ENCODE peak calls at places on chromosomes 4 and X, in four cellular contexts. I is CD14-positive monocyte, U is GM12864, E is WTC11. Y is an unnamed sample.

GRCh38 chr4:126592088-126592487 is 1040.7 kb upstream of the INTU start:
- DNase-seq in U (no peak), I (no peak), E (no peak), Y (no peak)

GRCh38 chr4:180449395-180449956 is 1793.7 kb upstream of the TENM3 start:
- DNase-seq in I (no peak), U (no peak), E (peak), Y (peak)

GRCh38 chrX:27571164-27571563 is 19.0 kb upstream of the DCAF8L2 start:
- DNase-seq in I (no peak), U (no peak), E (no peak), Y (no peak)

GRCh38 chrX:3231766-3232165 is 114.7 kb downstream of the MXRA5 start:
- DNase-seq in E (no peak), U (no peak), I (no peak), Y (no peak)

GRCh38 chr4:41213563-41214157 is 682 bp downstream of the APBB2 start:
- DNase-seq in I (no peak), U (no peak), E (peak), Y (no peak)

GRCh38 chr4:15577508-15577907 is 77.6 kb downstream of the FBXL5 start:
- DNase-seq in E (no peak), U (no peak), I (no peak), Y (no peak)

GRCh38 chrX:21738145-21738949 is 19.6 kb downstream of the SMPX start:
- DNase-seq in I (no peak), E (peak), U (no peak), Y (no peak)

GRCh38 chrX:16573781-16574180 is 76.2 kb upstream of the S100G start:
- DNase-seq in I (no peak), E (no peak), U (no peak), Y (no peak)

GRCh38 chr4:149293233-149293632 is 522.4 kb downstream of the IQCM start:
- DNase-seq in E (no peak), U (no peak), I (no peak), Y (no peak)

GRCh38 chrX:51931761-51932160 is 38.3 kb downstream of the MAGED1 start:
- DNase-seq in U (no peak), E (no peak), I (no peak), Y (no peak)

GRCh38 chr4:98027827-98028226 is 115.4 kb downstream of the STPG2 start:
- DNase-seq in U (no peak), I (no peak), E (no peak), Y (no peak)

GRCh38 chr4:128385683-128386304 is 98.2 kb upstream of the PGRMC2 start:
- DNase-seq in I (no peak), E (no peak), U (no peak), Y (no peak)
- TF ChIP-seq CTCF in I (no peak), E (no peak), U (peak), Y (no peak)

DNA sequence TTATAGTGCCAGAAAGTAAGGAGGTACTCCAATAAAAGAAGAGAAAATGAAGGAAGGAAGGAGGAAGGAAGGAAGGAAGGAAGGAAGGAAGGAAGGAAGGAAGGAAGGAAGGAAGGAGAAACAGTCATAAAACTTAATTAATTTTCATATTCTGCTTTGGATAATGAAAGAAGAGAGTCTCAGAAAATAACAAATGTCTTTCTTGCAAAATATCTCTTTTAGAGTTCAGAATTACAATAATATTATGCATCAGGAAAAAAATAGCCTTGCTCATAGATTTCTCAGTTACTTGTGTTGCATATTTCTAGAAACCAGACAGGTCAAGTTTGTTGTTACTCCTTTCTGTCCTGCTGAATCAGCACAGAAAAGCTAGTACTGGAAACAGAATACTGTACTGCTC is 130.1 kb upstream of the DKK2 start:
- DNase-seq in E (no peak), U (no peak), I (no peak), Y (no peak)
- TF ChIP-seq CTCF in E (no peak), U (no peak), I (no peak), Y (no peak)

DNA sequence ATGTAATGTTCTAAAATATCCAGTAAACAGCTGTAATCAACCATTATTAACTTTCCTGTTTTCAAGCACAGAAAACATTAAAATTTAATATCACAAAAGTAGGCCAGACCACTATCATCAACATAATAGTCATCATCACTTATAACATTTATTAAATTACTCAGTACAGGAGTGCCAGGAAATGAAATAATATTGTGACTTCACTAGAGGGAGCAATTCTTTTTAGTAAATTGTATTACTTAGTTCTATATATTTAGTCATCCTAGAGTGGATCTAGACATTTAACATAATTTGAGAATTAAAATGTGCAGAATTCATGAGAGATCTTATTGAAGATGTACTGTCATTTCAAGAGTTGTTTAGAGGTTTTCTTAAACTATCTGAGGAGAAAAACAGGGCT is 33.6 kb downstream of the PITX2 start:
- DNase-seq in E (no peak), I (no peak), U (no peak), Y (no peak)
- TF ChIP-seq CTCF in E (no peak), I (no peak), U (no peak), Y (no peak)

GRCh38 chr4:829291-829690 is 3.4 kb upstream of the CPLX1 start:
- DNase-seq in I (no peak), E (no peak), U (no peak), Y (no peak)

GRCh38 chr4:826508-827208 is 729 bp upstream of the CPLX1 start:
- DNase-seq in U (no peak), E (peak), I (no peak), Y (no peak)

GRCh38 chr4:827209-828081 is 1.5 kb upstream of the CPLX1 start:
- DNase-seq in U (no peak), I (no peak), E (no peak), Y (no peak)

GRCh38 chr4:829761-830655 is 4.1 kb upstream of the CPLX1 start:
- DNase-seq in U (no peak), E (no peak), I (no peak), Y (no peak)

DNA sequence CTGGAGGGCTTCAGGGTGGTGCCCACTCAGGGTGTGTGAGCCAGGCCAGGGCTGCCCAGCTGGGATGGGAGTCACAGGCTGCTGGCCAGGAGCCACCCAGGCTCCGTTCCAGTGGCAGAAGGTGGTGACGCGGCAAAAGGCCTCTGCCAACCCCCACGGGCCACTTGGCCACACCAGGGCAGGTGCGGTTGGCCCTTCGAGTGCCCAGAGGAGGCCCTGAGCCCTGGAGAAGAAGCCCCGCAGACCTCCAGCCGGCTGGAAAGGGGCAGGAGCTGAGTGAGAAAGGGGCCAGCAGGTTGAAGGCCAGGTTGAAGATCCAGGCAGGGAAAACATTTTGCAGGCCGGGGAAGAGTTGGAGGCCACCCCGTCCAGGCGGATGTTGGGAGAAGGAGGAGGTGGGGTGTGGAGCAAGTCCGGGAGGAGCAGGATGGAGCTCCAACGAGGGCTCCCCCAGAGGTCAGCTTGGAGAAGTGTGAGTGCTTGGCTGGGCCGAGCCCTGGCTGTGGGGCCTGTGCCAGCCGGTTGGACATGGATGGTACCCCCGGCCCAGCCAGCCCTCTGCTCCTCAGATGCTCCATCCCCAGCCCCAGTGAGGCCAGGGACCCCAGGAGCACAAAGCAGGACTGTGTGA is 2.8 kb upstream of the CPLX1 start:
- DNase-seq in E (peak), I (no peak), U (no peak), Y (no peak)
- TF ChIP-seq CTCF in E (no peak), I (no peak), U (no peak), Y (no peak)

DNA sequence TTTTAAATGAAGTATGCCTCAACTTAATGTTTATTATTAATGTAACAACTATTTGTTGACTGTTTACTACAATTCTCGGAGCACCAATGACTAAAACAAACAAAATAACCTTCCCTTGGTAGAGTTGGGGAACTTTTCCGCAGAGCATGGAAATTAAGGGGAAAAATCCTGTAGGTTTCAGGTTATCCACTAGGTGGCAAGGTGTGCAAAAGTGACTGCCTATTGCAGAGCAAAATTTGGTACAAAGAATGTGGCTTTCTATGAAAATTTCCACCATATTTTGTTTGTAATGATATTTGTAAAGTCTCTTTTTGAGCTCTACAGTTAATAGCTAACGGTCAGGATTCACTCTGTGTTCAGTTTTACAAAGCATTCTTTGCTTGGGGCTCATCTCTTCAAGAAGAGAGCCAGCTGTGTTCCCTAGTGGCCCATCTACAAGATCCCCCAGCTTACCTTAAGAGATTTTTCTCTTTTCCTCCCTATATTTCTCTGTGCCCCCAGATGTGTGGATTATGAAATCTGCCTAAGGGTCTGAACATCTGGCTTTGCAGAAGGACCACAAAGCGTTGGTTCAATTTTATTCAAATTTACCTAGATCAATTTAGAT is 61.1 kb downstream of the FBXO8 start:
- DNase-seq in E (no peak), U (peak), I (no peak), Y (no peak)
- TF ChIP-seq CTCF in E (peak), U (peak), I (peak), Y (peak)

DNA sequence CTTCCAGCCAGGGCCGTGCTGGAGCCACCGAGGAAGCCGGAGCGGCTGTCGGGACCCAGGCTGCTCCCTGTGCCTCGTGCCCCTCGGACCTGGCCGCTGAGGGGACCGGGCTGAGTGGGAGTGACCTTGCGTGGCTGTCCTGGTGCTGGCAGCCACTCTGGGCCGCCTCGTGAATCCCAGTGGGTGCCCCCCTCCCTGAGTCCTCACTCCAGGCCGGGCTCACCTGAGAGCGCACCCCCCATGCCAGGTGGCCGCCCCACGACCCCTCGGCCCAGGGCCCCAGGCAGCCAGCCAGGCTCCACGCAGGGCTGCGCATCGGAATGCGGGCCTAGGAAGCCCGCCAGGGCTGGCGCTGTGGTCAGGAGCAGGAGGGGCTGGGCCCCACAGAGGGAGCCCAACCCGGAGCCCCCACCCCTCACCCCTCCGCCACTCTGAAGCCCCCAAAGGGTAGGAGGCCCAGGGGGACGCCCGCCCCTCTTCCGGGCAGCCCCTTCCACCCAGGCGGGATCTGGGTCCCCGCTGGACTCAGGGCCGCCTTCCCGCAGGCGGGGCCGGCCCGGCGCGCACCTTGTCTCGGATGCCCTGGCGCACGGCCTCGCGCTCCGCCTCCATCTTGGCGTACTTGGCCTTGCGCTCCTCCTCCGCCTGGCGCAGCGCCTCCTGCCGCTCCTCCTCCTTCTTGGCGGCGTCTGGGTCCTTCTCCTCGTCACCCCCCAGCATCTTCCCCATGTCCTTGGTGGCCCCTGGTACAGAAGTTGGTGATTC is 33.9 kb downstream of the CPLX1 start:
- DNase-seq in U (no peak), E (peak), I (no peak), Y (no peak)
- TF ChIP-seq CTCF in U (peak), E (no peak), I (no peak), Y (no peak)

Y was measured in HL-60.